ENCODE peak calls at places on chromosomes 13 and 19, in seven cellular contexts. One of them, this sample, is unnamed.

GRCh38 chr13:59771272-59771671 is 392.5 kb downstream of the DIAPH3 start:
- DNase-seq in heart left ventricle: no peak
- DNase-seq in prostate gland: no peak
- DNase-seq in body of pancreas: no peak
- DNase-seq in endodermal cell: no peak
- DNase-seq in A673: peak; percentile 73
- DNase-seq in uterus: no peak
- DNase-seq in this sample: no peak

GRCh38 chr13:75479102-75479501 is 2.9 kb downstream of the TBC1D4 start:
- DNase-seq in uterus: no peak
- DNase-seq in heart left ventricle: no peak
- DNase-seq in prostate gland: no peak
- DNase-seq in endodermal cell: no peak
- DNase-seq in body of pancreas: no peak
- DNase-seq in A673: no peak
- DNase-seq in this sample: no peak

GRCh38 chr19:13404236-13404635 is 102.0 kb downstream of the CACNA1A start:
- DNase-seq in prostate gland: no peak
- DNase-seq in body of pancreas: peak; percentile 6
- DNase-seq in A673: no peak
- DNase-seq in uterus: no peak
- DNase-seq in endodermal cell: no peak
- DNase-seq in heart left ventricle: no peak
- DNase-seq in this sample: no peak

GRCh38 chr13:104984296-104984818 is 1551.1 kb downstream of the EFNB2 start:
- DNase-seq in prostate gland: no peak
- DNase-seq in heart left ventricle: peak; percentile 72
- DNase-seq in A673: no peak
- DNase-seq in body of pancreas: peak; percentile 33
- DNase-seq in uterus: no peak
- DNase-seq in endodermal cell: no peak
- DNase-seq in this sample: no peak

GRCh38 chr19:887072-887471 is 5.9 kb downstream of the MED16 start:
- DNase-seq in body of pancreas: peak; percentile 60
- DNase-seq in heart left ventricle: no peak
- DNase-seq in uterus: no peak
- DNase-seq in endodermal cell: peak; percentile 46
- DNase-seq in A673: no peak
- DNase-seq in prostate gland: no peak
- DNase-seq in this sample: no peak

GRCh38 chr19:13938361-13939027 is at the start of gene PODNL1:
- DNase-seq in prostate gland: no peak
- DNase-seq in endodermal cell: no peak
- DNase-seq in uterus: no peak
- DNase-seq in body of pancreas: no peak
- DNase-seq in A673: no peak
- DNase-seq in heart left ventricle: no peak
- DNase-seq in this sample: no peak

GRCh38 chr19:39405930-39406655 is 554 bp upstream of the ZFP36 start:
- DNase-seq in body of pancreas: no peak
- DNase-seq in A673: peak; percentile 66
- DNase-seq in heart left ventricle: no peak
- DNase-seq in endodermal cell: peak; percentile 66
- DNase-seq in prostate gland: peak; percentile 81
- DNase-seq in uterus: no peak
- DNase-seq in this sample: no peak

GRCh38 chr13:33051632-33052031 is 35.4 kb downstream of the KL start:
- DNase-seq in A673: no peak
- DNase-seq in heart left ventricle: no peak
- DNase-seq in endodermal cell: no peak
- DNase-seq in body of pancreas: no peak
- DNase-seq in prostate gland: no peak
- DNase-seq in uterus: no peak
- DNase-seq in this sample: no peak

GRCh38 chr19:5292453-5292842 is 48.2 kb downstream of the PTPRS start:
- DNase-seq in uterus: no peak
- DNase-seq in endodermal cell: no peak
- DNase-seq in prostate gland: peak; percentile 51
- DNase-seq in heart left ventricle: no peak
- DNase-seq in body of pancreas: peak; percentile 69
- DNase-seq in A673: peak; percentile 74
- DNase-seq in this sample: no peak

GRCh38 chr13:26343816-26344215 is 89.9 kb downstream of the CDK8 start:
- DNase-seq in A673: no peak
- DNase-seq in heart left ventricle: no peak
- DNase-seq in prostate gland: no peak
- DNase-seq in body of pancreas: no peak
- DNase-seq in endodermal cell: no peak
- DNase-seq in uterus: no peak
- DNase-seq in this sample: no peak

GRCh38 chr19:13095393-13095784 is 7.3 kb downstream of the LYL1 start:
- DNase-seq in body of pancreas: no peak
- DNase-seq in prostate gland: no peak
- DNase-seq in endodermal cell: peak; percentile 87
- DNase-seq in heart left ventricle: peak; percentile 47
- DNase-seq in A673: no peak
- DNase-seq in uterus: no peak
- DNase-seq in this sample: no peak

GRCh38 chr13:31207630-31208549 is 8.1 kb downstream of the B3GLCT start:
- DNase-seq in body of pancreas: no peak
- DNase-seq in uterus: peak; percentile 70
- DNase-seq in endodermal cell: no peak
- DNase-seq in heart left ventricle: peak; percentile 73
- DNase-seq in A673: peak; percentile 36
- DNase-seq in prostate gland: no peak
- DNase-seq in this sample: no peak

GRCh38 chr19:38660724-38661123 is 13.3 kb downstream of the ACTN4 start:
- DNase-seq in heart left ventricle: no peak
- DNase-seq in prostate gland: no peak
- DNase-seq in A673: no peak
- DNase-seq in body of pancreas: no peak
- DNase-seq in uterus: no peak
- DNase-seq in endodermal cell: no peak
- DNase-seq in this sample: no peak

GRCh38 chr13:19587635-19588300 is 26.4 kb upstream of the TPTE2 start:
- DNase-seq in uterus: no peak
- DNase-seq in heart left ventricle: no peak
- DNase-seq in prostate gland: no peak
- DNase-seq in body of pancreas: peak; percentile 26
- DNase-seq in endodermal cell: peak; percentile 50
- DNase-seq in A673: peak; percentile 80
- DNase-seq in this sample: no peak

GRCh38 chr19:28705008-28705407 is 507.9 kb downstream of the UQCRFS1 start:
- DNase-seq in body of pancreas: no peak
- DNase-seq in uterus: no peak
- DNase-seq in A673: peak; percentile 3
- DNase-seq in prostate gland: no peak
- DNase-seq in heart left ventricle: no peak
- DNase-seq in endodermal cell: no peak
- DNase-seq in this sample: no peak

GRCh38 chr19:19067276-19068072 is 3.7 kb downstream of the SLC25A42 start:
- DNase-seq in endodermal cell: no peak
- DNase-seq in body of pancreas: no peak
- DNase-seq in prostate gland: no peak
- DNase-seq in heart left ventricle: no peak
- DNase-seq in uterus: no peak
- DNase-seq in A673: peak; percentile 70
- DNase-seq in this sample: no peak

GRCh38 chr13:48492123-48493075 is 40.5 kb downstream of the RCBTB2 start:
- DNase-seq in uterus: peak; percentile 63
- DNase-seq in heart left ventricle: peak; percentile 90
- DNase-seq in endodermal cell: no peak
- DNase-seq in body of pancreas: peak; percentile 49
- DNase-seq in prostate gland: peak; percentile 30
- DNase-seq in A673: peak; percentile 83
- DNase-seq in this sample: peak; percentile 79

GRCh38 chr19:43755256-43755801 is 567 bp upstream of the SMG9 start:
- DNase-seq in body of pancreas: peak; percentile 85
- DNase-seq in prostate gland: peak; percentile 75
- DNase-seq in heart left ventricle: peak; percentile 89
- DNase-seq in endodermal cell: peak; percentile 86
- DNase-seq in A673: peak; percentile 85
- DNase-seq in uterus: peak; percentile 80
- DNase-seq in this sample: peak; percentile 87

GRCh38 chr13:93915269-93915809 is 564.1 kb downstream of the DCT start:
- DNase-seq in heart left ventricle: no peak
- DNase-seq in endodermal cell: no peak
- DNase-seq in uterus: no peak
- DNase-seq in prostate gland: no peak
- DNase-seq in body of pancreas: no peak
- DNase-seq in A673: no peak
- DNase-seq in this sample: no peak

GRCh38 chr19:8302357-8302691 is 5.8 kb downstream of the CD320 start:
- DNase-seq in prostate gland: peak; percentile 3
- DNase-seq in uterus: peak; percentile 11
- DNase-seq in heart left ventricle: peak; percentile 86
- DNase-seq in endodermal cell: no peak
- DNase-seq in A673: no peak
- DNase-seq in body of pancreas: no peak
- DNase-seq in this sample: peak; percentile 45

GRCh38 chr19:41223431-41224234 is 4.6 kb downstream of the AXL start:
- DNase-seq in heart left ventricle: no peak
- DNase-seq in prostate gland: no peak
- DNase-seq in body of pancreas: no peak
- DNase-seq in endodermal cell: peak; percentile 93
- DNase-seq in A673: no peak
- DNase-seq in uterus: no peak
- DNase-seq in this sample: no peak

GRCh38 chr13:102571075-102571474 is 25.7 kb upstream of the TPP2 start:
- DNase-seq in body of pancreas: no peak
- DNase-seq in uterus: no peak
- DNase-seq in A673: peak; percentile 35
- DNase-seq in prostate gland: no peak
- DNase-seq in endodermal cell: peak; percentile 58
- DNase-seq in heart left ventricle: no peak
- DNase-seq in this sample: no peak

GRCh38 chr13:113126265-113127150 is 3.9 kb downstream of the F10 start:
- DNase-seq in prostate gland: no peak
- DNase-seq in body of pancreas: no peak
- DNase-seq in heart left ventricle: peak; percentile 10
- DNase-seq in A673: no peak
- DNase-seq in endodermal cell: peak; percentile 36
- DNase-seq in uterus: no peak
- DNase-seq in this sample: no peak

GRCh38 chr19:46297700-46298476 is 1.0 kb downstream of the HIF3A start:
- DNase-seq in A673: peak; percentile 27
- DNase-seq in heart left ventricle: peak; percentile 94
- DNase-seq in prostate gland: peak; percentile 36
- DNase-seq in uterus: peak; percentile 79
- DNase-seq in endodermal cell: peak; percentile 58
- DNase-seq in body of pancreas: peak; percentile 45
- DNase-seq in this sample: peak; percentile 69
- TF ChIP-seq CTCF in A673: peak; percentile 38
- TF ChIP-seq CTCF in heart left ventricle: peak; percentile 47
- TF ChIP-seq CTCF in prostate gland: peak; percentile 30
- TF ChIP-seq CTCF in uterus: no peak
- TF ChIP-seq CTCF in endodermal cell: peak; percentile 31
- TF ChIP-seq CTCF in body of pancreas: no peak
- TF ChIP-seq CTCF in this sample: peak; percentile 37

GRCh38 chr19:3555653-3556422 is 1.5 kb downstream of the MFSD12 start:
- DNase-seq in body of pancreas: no peak
- DNase-seq in endodermal cell: no peak
- DNase-seq in uterus: no peak
- DNase-seq in A673: no peak
- DNase-seq in heart left ventricle: no peak
- DNase-seq in prostate gland: no peak
- DNase-seq in this sample: peak; percentile 40

GRCh38 chr19:3554254-3555083 is 2.9 kb downstream of the MFSD12 start:
- DNase-seq in body of pancreas: no peak
- DNase-seq in A673: no peak
- DNase-seq in uterus: no peak
- DNase-seq in prostate gland: no peak
- DNase-seq in endodermal cell: no peak
- DNase-seq in heart left ventricle: no peak
- DNase-seq in this sample: no peak

GRCh38 chr19:3557461-3558248 is at the start of gene MFSD12:
- DNase-seq in A673: peak; percentile 97
- DNase-seq in heart left ventricle: peak; percentile 97
- DNase-seq in uterus: peak; percentile 91
- DNase-seq in endodermal cell: peak; percentile 96
- DNase-seq in prostate gland: peak; percentile 94
- DNase-seq in body of pancreas: peak; percentile 95
- DNase-seq in this sample: peak; percentile 96

GRCh38 chr19:3556978-3557460 is 367 bp downstream of the MFSD12 start:
- DNase-seq in A673: no peak
- DNase-seq in body of pancreas: peak; percentile 59
- DNase-seq in heart left ventricle: no peak
- DNase-seq in endodermal cell: peak; percentile 74
- DNase-seq in prostate gland: peak; percentile 23
- DNase-seq in uterus: no peak
- DNase-seq in this sample: peak; percentile 70

DNA sequence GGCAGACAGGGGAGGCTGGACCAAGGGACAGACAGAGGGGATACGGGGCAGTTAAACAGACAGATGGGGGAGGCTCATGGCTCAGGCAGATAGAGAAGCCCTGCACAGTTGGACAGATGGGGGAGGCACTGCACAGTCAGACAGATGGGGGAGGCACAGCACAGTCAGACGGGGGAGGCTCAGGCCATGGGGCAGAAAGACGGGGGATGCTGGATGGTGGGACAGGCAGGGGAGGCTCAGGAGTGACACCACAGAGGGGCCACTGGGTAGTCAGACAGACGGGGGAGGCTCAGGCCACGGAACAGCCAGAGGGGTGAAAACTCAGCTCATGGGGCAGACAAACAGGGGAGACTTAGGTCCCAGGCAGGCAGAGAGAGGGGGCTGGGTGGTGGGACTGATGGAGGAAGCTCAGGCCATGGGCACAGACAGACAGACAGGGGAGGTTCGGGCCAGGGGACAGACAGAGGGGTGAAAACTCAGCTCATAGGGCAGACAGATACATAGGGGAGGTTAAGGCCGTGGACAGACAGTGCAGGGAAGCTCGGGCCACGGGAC is 886 bp downstream of the MFSD12 start:
- DNase-seq in prostate gland: no peak
- DNase-seq in A673: no peak
- DNase-seq in endodermal cell: peak; percentile 47
- DNase-seq in body of pancreas: no peak
- DNase-seq in uterus: no peak
- DNase-seq in heart left ventricle: no peak
- DNase-seq in this sample: no peak
- H3K4me1 ChIP-seq in prostate gland: no peaks in the 10 kb centered on the region
- H3K4me1 ChIP-seq in A673: peaks cover 16% of the 10 kb centered on the region
- H3K4me1 ChIP-seq in endodermal cell: no peaks in the 10 kb centered on the region
- H3K4me1 ChIP-seq in body of pancreas: peaks cover 45% of the 10 kb centered on the region
- H3K4me1 ChIP-seq in uterus: no peaks in the 10 kb centered on the region
- H3K4me1 ChIP-seq in heart left ventricle: peaks cover 11% of the 10 kb centered on the region
- H3K4me1 ChIP-seq in this sample: peaks cover 48% of the 10 kb centered on the region

GRCh38 chr13:71977028-71977427 is 110.0 kb upstream of the DACH1 start:
- DNase-seq in prostate gland: no peak
- DNase-seq in body of pancreas: no peak
- DNase-seq in A673: no peak
- DNase-seq in endodermal cell: no peak
- DNase-seq in heart left ventricle: no peak
- DNase-seq in uterus: no peak
- DNase-seq in this sample: no peak

GRCh38 chr13:71979616-71980015 is 112.6 kb upstream of the DACH1 start:
- DNase-seq in uterus: no peak
- DNase-seq in prostate gland: no peak
- DNase-seq in heart left ventricle: no peak
- DNase-seq in endodermal cell: peak; percentile 62
- DNase-seq in A673: peak; percentile 4
- DNase-seq in body of pancreas: no peak
- DNase-seq in this sample: no peak
- H3K27ac ChIP-seq in uterus: no peak overlapping the region
- H3K27ac ChIP-seq in prostate gland: no peak overlapping the region
- H3K27ac ChIP-seq in heart left ventricle: no peak overlapping the region
- H3K27ac ChIP-seq in endodermal cell: no peak overlapping the region
- H3K27ac ChIP-seq in A673: no peak overlapping the region
- H3K27ac ChIP-seq in body of pancreas: no peak overlapping the region
- H3K27ac ChIP-seq in this sample: no peak overlapping the region

GRCh38 chr13:23512762-23513395 is 57.3 kb upstream of the TNFRSF19 start:
- DNase-seq in uterus: no peak
- DNase-seq in body of pancreas: no peak
- DNase-seq in heart left ventricle: no peak
- DNase-seq in A673: no peak
- DNase-seq in prostate gland: no peak
- DNase-seq in endodermal cell: no peak
- DNase-seq in this sample: no peak
- TF ChIP-seq CTCF in uterus: no peak
- TF ChIP-seq CTCF in body of pancreas: no peak
- TF ChIP-seq CTCF in heart left ventricle: no peak
- TF ChIP-seq CTCF in A673: peak; percentile 32
- TF ChIP-seq CTCF in prostate gland: no peak
- TF ChIP-seq CTCF in endodermal cell: peak; percentile 61
- TF ChIP-seq CTCF in this sample: no peak

This sample was measured in lower lobe of right lung.